ENCODE peak calls at places on chromosomes 7 and 10, in seven cellular contexts. S is dorsolateral prefrontal cortex; K is activated gamma-delta T cell treated with anti-CD3 and anti-CD28 coated beads, Interleukin-2, amount 50 U/mL, for 16 hours; M is activated CD8-positive, alpha-beta memory T cell treated with anti-CD3 and anti-CD28 coated beads for 24 hours; V is substantia nigra; Y is OCI-LY7; U is LoVo. Q is an unnamed sample.

GRCh38 chr7:151038951-151039849 is 9.1 kb upstream of the ASIC3 start:
- DNase-seq in S (no peak), K (peak; percentile 46), M (peak; percentile 87), V (no peak), Y (no peak), U (peak; percentile 78), Q (no peak)

GRCh38 chr7:65938336-65938895 is 43.6 kb downstream of the GUSB start:
- DNase-seq in S (no peak), K (no peak), M (no peak), V (no peak), Y (no peak), U (no peak), Q (no peak)

GRCh38 chr7:69780377-69780776 is 182.1 kb downstream of the AUTS2 start:
- DNase-seq in S (no peak), K (no peak), M (no peak), V (no peak), Y (no peak), U (no peak), Q (no peak)

GRCh38 chr7:106487892-106488291 is 173.1 kb downstream of the CCDC71L start:
- DNase-seq in S (no peak), K (no peak), M (no peak), V (no peak), Y (no peak), U (no peak), Q (no peak)

GRCh38 chr10:482848-483247 is 206.6 kb downstream of the DIP2C start:
- DNase-seq in S (no peak), K (no peak), M (peak; percentile 17), V (no peak), Y (no peak), U (no peak), Q (no peak)

GRCh38 chr10:28930520-28931495 is 253.5 kb downstream of the BAMBI start:
- DNase-seq in S (no peak), K (no peak), M (no peak), V (no peak), Y (no peak), U (no peak), Q (peak; percentile 15)

GRCh38 chr7:149855368-149856305 is 17.5 kb downstream of the ZNF862 start:
- DNase-seq in S (no peak), K (no peak), M (peak; percentile 64), V (no peak), Y (no peak), U (peak; percentile 57), Q (no peak)

GRCh38 chr7:1245596-1245995 is 12.9 kb downstream of the UNCX start:
- DNase-seq in S (no peak), K (no peak), M (no peak), V (no peak), Y (no peak), U (no peak), Q (no peak)

GRCh38 chr10:31215052-31215451 is 104.0 kb upstream of the ZEB1 start:
- DNase-seq in S (no peak), K (no peak), M (no peak), V (no peak), Y (no peak), U (no peak), Q (peak; percentile 6)

GRCh38 chr7:37065779-37066271 is 341.5 kb upstream of the AOAH start:
- DNase-seq in S (no peak), K (no peak), M (no peak), V (no peak), Y (no peak), U (peak; percentile 57), Q (no peak)

GRCh38 chr10:86755740-86756510 is 494 bp upstream of the BMPR1A start:
- DNase-seq in S (peak; percentile 83), K (peak; percentile 78), M (peak; percentile 97), V (peak; percentile 83), Y (peak; percentile 63), U (peak; percentile 94), Q (peak; percentile 92)

GRCh38 chr7:44735403-44736165 is 13.1 kb upstream of the ZMIZ2 start:
- DNase-seq in S (no peak), K (no peak), M (no peak), V (no peak), Y (no peak), U (peak; percentile 87), Q (no peak)

GRCh38 chr10:130543787-130544186 is 407.6 kb downstream of the GLRX3 start:
- DNase-seq in S (no peak), K (no peak), M (no peak), V (no peak), Y (no peak), U (no peak), Q (no peak)

GRCh38 chr10:117237401-117237991 is 3.4 kb upstream of the SLC18A2 start:
- DNase-seq in S (no peak), K (no peak), M (no peak), V (no peak), Y (peak; percentile 36), U (no peak), Q (no peak)

GRCh38 chr10:114304566-114305421 is 65.7 kb downstream of the VWA2 start:
- DNase-seq in S (no peak), K (peak; percentile 44), M (peak; percentile 82), V (no peak), Y (peak; percentile 86), U (no peak), Q (no peak)

Q was measured in putamen.